ENCODE peak calls at places on chromosome 4, in four cellular contexts. One of them, this sample, is unnamed.

GRCh38 chr4:133151301-133151680 is 2.2 kb downstream of the PCDH10 start:
- DNase-seq in K562: no peak
- DNase-seq in HepG2: no peak
- DNase-seq in GM12878: no peak
- DNase-seq in this sample: peak

GRCh38 chr4:85489273-85489672 is 14.3 kb downstream of the ARHGAP24 start:
- DNase-seq in HepG2: no peak
- DNase-seq in K562: no peak
- DNase-seq in GM12878: no peak
- DNase-seq in this sample: no peak

GRCh38 chr4:145099653-145100052 is 1.5 kb downstream of the ABCE1 start:
- DNase-seq in HepG2: peak
- DNase-seq in GM12878: no peak
- DNase-seq in K562: no peak
- DNase-seq in this sample: no peak

GRCh38 chr4:14143892-14144291 is 516.4 kb upstream of the BOD1L1 start:
- DNase-seq in HepG2: no peak
- DNase-seq in GM12878: no peak
- DNase-seq in K562: no peak
- DNase-seq in this sample: no peak

GRCh38 chr4:112979881-112980421 is 69.5 kb upstream of the ANK2 start:
- DNase-seq in K562: no peak
- DNase-seq in GM12878: no peak
- DNase-seq in HepG2: no peak
- DNase-seq in this sample: no peak

GRCh38 chr4:13674971-13675370 is 47.4 kb upstream of the BOD1L1 start:
- DNase-seq in K562: no peak
- DNase-seq in HepG2: no peak
- DNase-seq in GM12878: no peak
- DNase-seq in this sample: no peak

GRCh38 chr4:145177906-145178538 is 2.4 kb downstream of the OTUD4 start:
- DNase-seq in K562: no peak
- DNase-seq in HepG2: peak
- DNase-seq in GM12878: no peak
- DNase-seq in this sample: no peak

GRCh38 chr4:153439831-153440230 is 26.3 kb upstream of the TMEM131L start:
- DNase-seq in K562: no peak
- DNase-seq in GM12878: no peak
- DNase-seq in HepG2: no peak
- DNase-seq in this sample: no peak

GRCh38 chr4:166075599-166075998 is 202.6 kb downstream of the TLL1 start:
- DNase-seq in GM12878: no peak
- DNase-seq in K562: no peak
- DNase-seq in HepG2: no peak
- DNase-seq in this sample: no peak

GRCh38 chr4:140255467-140255866 is 101.5 kb upstream of the MAML3 start:
- DNase-seq in HepG2: no peak
- DNase-seq in GM12878: no peak
- DNase-seq in K562: no peak
- DNase-seq in this sample: no peak

GRCh38 chr4:185915817-185916216 is 103.8 kb upstream of the SORBS2 start:
- DNase-seq in HepG2: no peak
- DNase-seq in GM12878: no peak
- DNase-seq in K562: no peak
- DNase-seq in this sample: no peak

GRCh38 chr4:185914583-185915199 is 102.7 kb upstream of the SORBS2 start:
- DNase-seq in GM12878: no peak
- DNase-seq in K562: no peak
- DNase-seq in HepG2: peak
- DNase-seq in this sample: no peak

GRCh38 chr4:185916231-185916630 is 104.2 kb upstream of the SORBS2 start:
- DNase-seq in HepG2: no peak
- DNase-seq in K562: no peak
- DNase-seq in GM12878: no peak
- DNase-seq in this sample: no peak

GRCh38 chr4:185916683-185917082 is 104.7 kb upstream of the SORBS2 start:
- DNase-seq in HepG2: no peak
- DNase-seq in K562: no peak
- DNase-seq in GM12878: no peak
- DNase-seq in this sample: no peak

DNA sequence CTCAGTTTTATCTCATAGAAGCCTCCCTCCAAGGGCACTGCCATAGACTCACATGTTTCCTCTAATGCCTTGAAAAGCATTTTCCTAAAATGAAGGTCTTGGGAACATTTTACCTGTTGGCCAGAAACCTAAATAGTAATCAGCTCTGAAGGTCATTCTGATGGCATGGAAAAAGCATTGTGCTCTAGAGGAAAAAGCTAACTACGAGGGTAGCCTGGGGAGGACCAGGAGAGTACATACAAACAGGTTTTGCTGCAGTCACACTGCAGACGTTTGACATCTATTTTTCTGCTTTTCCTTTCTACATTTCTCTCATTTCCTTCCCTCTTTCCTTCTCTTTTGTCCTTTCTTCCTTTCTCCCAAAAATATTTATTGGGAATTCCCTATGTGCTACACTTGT is 103.3 kb upstream of the SORBS2 start:
- DNase-seq in K562: no peak
- DNase-seq in HepG2: no peak
- DNase-seq in GM12878: no peak
- DNase-seq in this sample: no peak
- TF ChIP-seq FOXM1 in K562: no peak
- TF ChIP-seq FOXM1 in HepG2: no peak
- TF ChIP-seq FOXM1 in GM12878: no peak
- TF ChIP-seq FOXM1 in this sample: no peak

GRCh38 chr4:124423160-124423559 is 289.4 kb downstream of the ANKRD50 start:
- DNase-seq in HepG2: no peak
- DNase-seq in K562: no peak
- DNase-seq in GM12878: no peak
- DNase-seq in this sample: no peak

GRCh38 chr4:124426279-124426678 is 286.3 kb downstream of the ANKRD50 start:
- DNase-seq in GM12878: no peak
- DNase-seq in K562: no peak
- DNase-seq in HepG2: no peak
- DNase-seq in this sample: no peak

GRCh38 chr4:124428648-124429047 is 283.9 kb downstream of the ANKRD50 start:
- DNase-seq in GM12878: no peak
- DNase-seq in K562: no peak
- DNase-seq in HepG2: no peak
- DNase-seq in this sample: no peak

GRCh38 chr4:124429746-124430250 is 282.7 kb downstream of the ANKRD50 start:
- DNase-seq in GM12878: no peak
- DNase-seq in K562: no peak
- DNase-seq in HepG2: no peak
- DNase-seq in this sample: no peak

DNA sequence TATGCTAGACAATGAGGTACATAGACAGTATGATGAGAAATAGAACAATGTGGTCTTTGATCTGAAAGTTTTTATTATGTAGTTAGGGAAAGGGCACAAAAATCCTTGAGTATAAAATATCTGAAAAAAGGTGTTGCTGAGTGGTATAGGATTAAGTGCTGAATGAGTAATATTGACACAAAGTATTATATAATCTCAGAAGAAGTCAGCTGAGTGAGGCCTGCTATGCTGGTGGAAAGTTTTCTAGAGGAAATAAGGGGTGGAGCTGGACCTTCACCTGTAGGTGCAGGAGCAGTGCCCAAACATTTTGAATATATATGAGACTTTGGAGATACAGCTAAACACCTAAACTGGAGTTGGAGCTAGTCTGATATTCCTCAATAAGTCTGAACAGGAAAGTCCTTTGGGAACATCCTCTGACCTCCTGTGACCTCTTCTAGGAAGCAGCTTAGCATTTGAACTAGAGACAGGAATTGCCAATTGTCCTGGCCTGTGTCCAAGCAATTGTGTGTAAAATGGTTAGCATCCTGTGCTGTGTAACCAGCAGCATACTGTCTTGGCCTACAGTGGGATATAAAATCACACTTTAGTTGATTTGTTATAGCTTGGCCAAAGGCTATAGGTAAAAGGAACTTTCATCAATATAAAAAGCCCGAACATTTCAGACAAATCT is 285.3 kb downstream of the ANKRD50 start:
- DNase-seq in HepG2: peak
- DNase-seq in K562: no peak
- DNase-seq in GM12878: no peak
- DNase-seq in this sample: no peak
- TF ChIP-seq SP1 in HepG2: no peak
- TF ChIP-seq SP1 in K562: no peak
- TF ChIP-seq SP1 in GM12878: no peak
- TF ChIP-seq SP1 in this sample: no peak

DNA sequence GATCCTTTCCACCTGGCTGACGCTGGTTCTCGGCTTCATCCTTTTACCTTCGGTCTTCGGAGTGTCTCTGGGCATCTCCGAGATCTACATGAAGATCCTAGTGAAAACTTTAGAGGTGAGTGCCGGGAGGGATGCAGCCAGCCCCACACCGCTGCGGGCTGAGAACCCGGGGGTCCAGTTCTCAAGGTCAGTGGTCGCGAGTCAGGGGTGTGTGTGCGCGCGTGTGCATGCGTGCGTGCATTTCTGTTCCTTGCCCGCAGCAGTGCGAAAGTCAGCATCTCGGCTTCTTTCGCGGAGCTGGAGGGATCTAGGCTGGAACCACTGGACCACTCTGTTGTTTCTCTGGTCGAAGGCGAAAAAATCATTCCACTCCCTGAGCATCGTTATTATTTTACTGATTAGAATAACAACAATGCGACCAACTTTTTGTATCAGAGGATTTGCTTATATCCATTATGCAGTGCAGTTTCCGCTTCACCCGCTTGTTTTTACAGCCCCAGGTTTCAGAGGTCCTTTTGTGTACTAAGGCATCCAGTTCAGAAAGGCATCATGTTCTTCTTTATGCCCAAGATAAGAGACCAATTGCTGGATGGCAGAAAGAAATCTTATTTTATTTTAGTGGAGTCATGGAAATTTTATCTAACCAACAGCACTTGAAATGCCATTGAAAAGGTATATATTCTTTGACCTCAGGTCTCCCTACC is 893 bp downstream of the GPAT3 start:
- DNase-seq in HepG2: no peak
- DNase-seq in K562: no peak
- DNase-seq in GM12878: no peak
- DNase-seq in this sample: peak
- TF ChIP-seq FOXM1 in HepG2: no peak
- TF ChIP-seq FOXM1 in K562: no peak
- TF ChIP-seq FOXM1 in GM12878: no peak
- TF ChIP-seq FOXM1 in this sample: no peak

DNA sequence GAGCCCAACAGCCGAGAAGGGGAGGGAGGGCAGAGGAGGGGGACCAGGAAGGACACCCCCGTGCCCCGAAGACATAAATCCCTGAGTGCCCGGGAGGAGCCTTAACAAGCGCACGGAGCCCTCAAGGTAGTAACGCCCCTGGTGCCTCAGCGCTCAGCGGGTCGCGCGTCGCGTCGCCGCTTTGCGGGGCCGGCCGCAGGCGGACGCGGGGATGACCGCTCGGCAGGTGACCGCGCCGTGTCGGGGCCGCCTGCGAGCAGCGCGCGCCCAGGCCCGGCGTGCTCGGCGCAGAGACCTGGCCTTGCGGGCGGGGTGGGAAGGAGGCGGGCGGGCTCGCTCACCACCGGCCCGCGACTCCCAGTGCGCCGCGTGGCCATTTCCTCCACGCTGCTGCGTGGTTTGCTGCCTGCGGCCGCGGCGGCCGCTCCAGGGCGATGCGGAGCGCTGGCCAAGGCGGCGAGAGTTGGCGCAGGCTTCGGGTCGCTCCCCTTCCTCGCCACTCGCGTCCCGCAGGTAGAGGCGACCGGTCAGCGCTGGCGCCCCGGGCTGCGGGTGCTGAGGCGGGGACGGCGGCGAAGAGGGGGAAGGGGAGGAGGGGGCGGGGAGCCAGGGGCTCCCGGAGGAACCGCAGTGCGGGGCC is 632 bp downstream of the CCSER1 start:
- DNase-seq in HepG2: no peak
- DNase-seq in GM12878: no peak
- DNase-seq in K562: no peak
- DNase-seq in this sample: peak
- TF ChIP-seq SP1 in HepG2: no peak
- TF ChIP-seq SP1 in GM12878: no peak
- TF ChIP-seq SP1 in K562: no peak
- TF ChIP-seq SP1 in this sample: no peak

DNA sequence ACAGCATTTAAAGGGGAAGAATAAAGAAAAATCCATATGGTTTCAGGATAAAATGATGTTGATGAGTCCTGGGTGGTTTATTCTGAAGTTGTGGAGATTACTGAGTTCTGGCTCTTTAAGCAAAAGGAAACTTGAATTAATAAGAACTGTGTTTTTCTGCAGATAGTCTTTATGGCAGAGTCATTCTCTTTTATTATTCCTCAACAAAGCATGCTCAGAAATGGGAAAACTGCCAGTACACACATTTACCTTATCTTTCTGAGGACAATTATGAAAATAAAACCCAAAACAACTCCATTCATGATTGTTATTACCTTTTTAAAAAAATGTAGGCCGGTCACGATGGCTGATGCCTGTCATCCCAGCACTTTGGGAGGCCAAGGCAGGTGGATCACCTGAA is 58.5 kb downstream of the ADD1 start:
- DNase-seq in GM12878: no peak
- DNase-seq in HepG2: no peak
- DNase-seq in K562: no peak
- DNase-seq in this sample: no peak
- TF ChIP-seq FOXM1 in GM12878: no peak
- TF ChIP-seq FOXM1 in HepG2: no peak
- TF ChIP-seq FOXM1 in K562: no peak
- TF ChIP-seq FOXM1 in this sample: no peak

DNA sequence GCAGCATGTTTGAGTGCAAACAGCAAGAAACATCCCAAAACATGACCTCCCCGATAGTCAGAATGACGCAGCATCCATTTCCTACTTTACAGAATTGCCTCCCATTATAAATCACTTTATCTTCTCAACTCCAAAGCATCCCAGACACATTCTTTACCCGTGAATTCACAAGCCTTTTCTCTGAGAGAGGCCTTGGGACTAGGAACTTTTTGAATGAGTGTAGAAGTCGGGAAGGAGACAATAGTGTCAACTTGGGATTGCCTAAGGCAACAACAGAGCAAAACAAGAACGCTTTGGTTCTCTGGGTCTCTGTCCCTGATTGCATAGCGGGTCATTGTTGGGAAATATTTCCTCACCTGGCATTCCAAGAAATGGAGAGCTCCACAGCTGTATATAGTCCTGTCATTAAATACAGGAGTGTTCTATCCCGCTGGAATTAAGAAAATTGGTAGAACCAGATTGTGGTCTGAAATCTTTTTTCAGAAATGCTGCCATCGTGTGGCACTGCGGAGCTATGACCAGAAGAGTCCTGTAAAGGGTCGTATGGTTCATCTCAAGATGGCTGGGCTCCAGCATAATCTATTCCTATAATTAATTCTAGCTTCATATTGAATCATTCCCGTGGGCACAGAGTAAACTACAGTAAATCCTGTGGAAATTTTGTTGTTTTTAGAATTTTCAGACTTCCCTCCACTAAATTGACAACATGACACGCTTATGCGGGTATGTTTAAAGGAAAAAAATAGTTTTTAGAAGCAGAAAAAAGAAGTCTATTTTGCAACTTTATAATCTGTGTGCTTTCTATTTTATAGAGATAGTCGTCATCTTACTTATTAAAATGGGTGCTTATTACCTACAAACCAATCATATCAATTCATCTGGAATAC is 2.0 kb upstream of the SPP1 start:
- DNase-seq in K562: peak
- DNase-seq in GM12878: no peak
- DNase-seq in HepG2: peak
- DNase-seq in this sample: peak
- TF ChIP-seq SP1 in K562: no peak
- TF ChIP-seq SP1 in GM12878: no peak
- TF ChIP-seq SP1 in HepG2: no peak
- TF ChIP-seq SP1 in this sample: no peak

This sample was measured in HEK293T.